ENCODE peak calls at places on chromosome 12, in ten cellular contexts. L, T, G, X, K, Z, R, E, C and A are unnamed samples.

GRCh38 chr12:53695148-53696138 is 19.6 kb upstream of the ATP5MC2 start:
- DNase-seq in L (no peak), T (peak; percentile 11), G (peak; percentile 66), X (no peak), K (peak; percentile 57), Z (no peak), R (no peak), E (peak; percentile 84), C (peak; percentile 32), A (peak; percentile 70)

GRCh38 chr12:124916370-124917134 is 2.1 kb upstream of the UBC start:
- DNase-seq in L (peak; percentile 97), T (peak; percentile 53), G (no peak), X (peak; percentile 92), K (peak; percentile 50), Z (no peak), R (no peak), E (peak; percentile 40), C (peak; percentile 92), A (peak; percentile 97)

GRCh38 chr12:109385339-109386078 is 37.8 kb downstream of the MYO1H start:
- DNase-seq in L (peak; percentile 63), T (peak; percentile 8), G (no peak), X (peak; percentile 47), K (no peak), Z (no peak), R (no peak), E (peak; percentile 63), C (peak; percentile 31), A (peak; percentile 43)

GRCh38 chr12:63124778-63125177 is 26.2 kb downstream of the AVPR1A start:
- DNase-seq in L (no peak), T (no peak), G (no peak), X (no peak), K (no peak), Z (no peak), R (no peak), E (no peak), C (no peak), A (peak; percentile 32)

GRCh38 chr12:1197264-1198018 is 206.4 kb downstream of the ERC1 start:
- DNase-seq in L (no peak), T (no peak), G (no peak), X (no peak), K (no peak), Z (no peak), R (no peak), E (no peak), C (peak; percentile 76), A (peak; percentile 72)

GRCh38 chr12:120126635-120127005 is 10.1 kb upstream of the RAB35 start:
- DNase-seq in L (no peak), T (no peak), G (no peak), X (no peak), K (no peak), Z (no peak), R (no peak), E (no peak), C (peak; percentile 71), A (no peak)

GRCh38 chr12:93741741-93742085 is 64.5 kb downstream of the CRADD start:
- DNase-seq in L (peak; percentile 47), T (peak; percentile 12), G (no peak), X (no peak), K (no peak), Z (no peak), R (no peak), E (no peak), C (no peak), A (no peak)

GRCh38 chr12:15863984-15864383 is 18.2 kb upstream of the STRAP start:
- DNase-seq in L (no peak), T (no peak), G (no peak), X (no peak), K (no peak), Z (no peak), R (no peak), E (no peak), C (no peak), A (no peak)

GRCh38 chr12:48003226-48004038 is 844 bp downstream of the COL2A1 start:
- DNase-seq in L (no peak), T (no peak), G (no peak), X (no peak), K (peak; percentile 50), Z (no peak), R (no peak), E (peak; percentile 75), C (no peak), A (no peak)

GRCh38 chr12:27982951-27983350 is 10.4 kb upstream of the PTHLH start:
- DNase-seq in L (no peak), T (no peak), G (no peak), X (no peak), K (no peak), Z (no peak), R (no peak), E (no peak), C (peak; percentile 46), A (no peak)

GRCh38 chr12:121279507-121279915 is 17.0 kb downstream of the CAMKK2 start:
- DNase-seq in L (no peak), T (no peak), G (no peak), X (no peak), K (no peak), Z (no peak), R (no peak), E (no peak), C (no peak), A (no peak)

GRCh38 chr12:114919479-114919878 is 235.5 kb upstream of the TBX3 start:
- DNase-seq in L (no peak), T (no peak), G (no peak), X (no peak), K (no peak), Z (no peak), R (no peak), E (peak; percentile 75), C (no peak), A (no peak)

GRCh38 chr12:100265732-100266131 is 1.1 kb downstream of the DEPDC4 start:
- DNase-seq in L (peak; percentile 18), T (no peak), G (no peak), X (peak; percentile 18), K (no peak), Z (no peak), R (no peak), E (no peak), C (no peak), A (no peak)

GRCh38 chr12:125140239-125140917 is 75.1 kb downstream of the AACS start:
- DNase-seq in L (peak; percentile 14), T (no peak), G (no peak), X (no peak), K (no peak), Z (no peak), R (no peak), E (peak; percentile 62), C (peak; percentile 37), A (peak; percentile 47)